ENCODE peak calls at places on chromosomes 1 and 21, in nine cellular contexts. W is stimulated activated CD4-positive, alpha-beta T cell treated with anti-CD3 and anti-CD28 coated beads, Interleukin-15, amount 100 ng/mL, for 24 hours; G is left cardiac atrium; O is germinal center; X is ELF-1; U is IMR-90; N is left colon; Q is globus pallidus; S is MV-4-11. L is an unnamed sample.

GRCh38 chr1:91827094-91828006 is 58.6 kb downstream of the TGFBR3 start:
- DNase-seq in W (no peak), G (peak; percentile 67), O (no peak), X (peak; percentile 34), U (no peak), N (peak; percentile 86), Q (no peak), S (no peak), L (no peak)

GRCh38 chr1:246297314-246298273 is 209.5 kb downstream of the SMYD3 start:
- DNase-seq in W (no peak), G (no peak), O (no peak), X (no peak), U (peak; percentile 40), N (no peak), Q (no peak), S (no peak), L (no peak)

GRCh38 chr1:228415853-228416216 is 826 bp downstream of the TRIM17 start:
- DNase-seq in W (peak; percentile 39), G (no peak), O (no peak), X (no peak), U (no peak), N (no peak), Q (no peak), S (no peak), L (no peak)

GRCh38 chr1:234647245-234647644 is 37.3 kb upstream of the IRF2BP2 start:
- DNase-seq in W (no peak), G (no peak), O (peak; percentile 36), X (no peak), U (no peak), N (no peak), Q (no peak), S (no peak), L (no peak)

GRCh38 chr1:109959974-109960744 is 24.4 kb upstream of the AHCYL1 start:
- DNase-seq in W (no peak), G (no peak), O (no peak), X (peak; percentile 87), U (peak; percentile 78), N (no peak), Q (no peak), S (no peak), L (no peak)

GRCh38 chr1:8259498-8260290 is 58.2 kb upstream of the SLC45A1 start:
- DNase-seq in W (no peak), G (peak; percentile 42), O (no peak), X (no peak), U (peak; percentile 85), N (peak; percentile 61), Q (no peak), S (no peak), L (no peak)

GRCh38 chr1:33886452-33886851 is 22.6 kb downstream of the HMGB4 start:
- DNase-seq in W (no peak), G (no peak), O (no peak), X (peak; percentile 3), U (no peak), N (no peak), Q (no peak), S (no peak), L (no peak)

GRCh38 chr1:227891223-227891954 is 56.3 kb downstream of the WNT9A start:
- DNase-seq in W (no peak), G (no peak), O (no peak), X (peak; percentile 10), U (no peak), N (no peak), Q (no peak), S (no peak), L (no peak)

GRCh38 chr1:7527733-7528045 is 243.4 kb upstream of the VAMP3 start:
- DNase-seq in W (no peak), G (no peak), O (no peak), X (no peak), U (no peak), N (peak; percentile 17), Q (no peak), S (no peak), L (no peak)

GRCh38 chr1:243962541-243962940 is 88.5 kb upstream of the ZBTB18 start:
- DNase-seq in W (no peak), G (no peak), O (no peak), X (peak; percentile 19), U (no peak), N (no peak), Q (no peak), S (no peak), L (no peak)

GRCh38 chr1:18062180-18062579 is 45.4 kb upstream of the IGSF21 start:
- DNase-seq in W (no peak), G (no peak), O (no peak), X (peak; percentile 19), U (no peak), N (no peak), Q (no peak), S (no peak), L (no peak)

GRCh38 chr1:235503333-235504121 is 725 bp downstream of the B3GALNT2 start:
- DNase-seq in W (peak; percentile 51), G (peak; percentile 72), O (no peak), X (peak; percentile 77), U (peak; percentile 41), N (peak; percentile 49), Q (peak; percentile 63), S (peak; percentile 70), L (peak; percentile 42)

GRCh38 chr1:15178571-15179484 is 25.3 kb downstream of the TMEM51 start:
- DNase-seq in W (no peak), G (no peak), O (no peak), X (no peak), U (peak; percentile 97), N (no peak), Q (no peak), S (peak; percentile 68), L (no peak)

GRCh38 chr21:45278156-45278911 is 9.4 kb downstream of the POFUT2 start:
- DNase-seq in W (no peak), G (no peak), O (no peak), X (no peak), U (no peak), N (no peak), Q (no peak), S (no peak), L (no peak)

GRCh38 chr1:170114916-170115315 is 30.8 kb upstream of the NTMT2 start:
- DNase-seq in W (no peak), G (no peak), O (no peak), X (no peak), U (peak; percentile 51), N (no peak), Q (no peak), S (no peak), L (no peak)

GRCh38 chr1:61742620-61743431 is 546 bp downstream of the PATJ start:
- DNase-seq in W (peak; percentile 40), G (peak; percentile 64), O (peak; percentile 42), X (peak; percentile 87), U (peak; percentile 35), N (peak; percentile 34), Q (peak; percentile 45), S (no peak), L (peak; percentile 84)

GRCh38 chr1:31497601-31498000 is 78.7 kb upstream of the TINAGL1 start:
- DNase-seq in W (no peak), G (no peak), O (no peak), X (no peak), U (peak; percentile 68), N (no peak), Q (no peak), S (no peak), L (no peak)

GRCh38 chr1:119647734-119648619 is at the start of gene ZNF697:
- DNase-seq in W (peak; percentile 80), G (peak; percentile 99), O (peak; percentile 29), X (peak; percentile 95), U (peak; percentile 98), N (peak; percentile 98), Q (peak; percentile 98), S (peak; percentile 87), L (peak; percentile 84)

GRCh38 chr1:58395355-58395754 is 151.2 kb downstream of the OMA1 start:
- DNase-seq in W (no peak), G (no peak), O (no peak), X (peak; percentile 66), U (peak; percentile 91), N (no peak), Q (no peak), S (peak; percentile 50), L (no peak)

GRCh38 chr1:193562121-193562520 is 375.7 kb upstream of the B3GALT2 start:
- DNase-seq in W (no peak), G (no peak), O (no peak), X (peak; percentile 51), U (no peak), N (no peak), Q (no peak), S (no peak), L (no peak)

GRCh38 chr1:215022723-215023122 is 59.8 kb upstream of the KCNK2 start:
- DNase-seq in W (no peak), G (no peak), O (no peak), X (no peak), U (peak; percentile 85), N (no peak), Q (no peak), S (no peak), L (no peak)

GRCh38 chr1:3192825-3193224 is 123.8 kb downstream of the PRDM16 start:
- DNase-seq in W (no peak), G (no peak), O (no peak), X (no peak), U (no peak), N (no peak), Q (no peak), S (peak; percentile 44), L (no peak)

L was measured in GM13977.